ENCODE peak calls at places on chromosomes 13 and 19, in four cellular contexts. S is non-pigmented ciliary epithelial cell; G is activated gamma-delta T cell treated with anti-CD3 and anti-CD28 coated beads, Interleukin-2, amount 50 U/mL, for 16 hours; C is iPS-NIHi11. F is an unnamed sample.

GRCh38 chr19:55174425-55175116 is 5.5 kb downstream of the SYT5 start:
- DNase-seq in G (no peak), S (no peak), C (no peak), F (no peak)

GRCh38 chr13:87094646-87095045 is 576.5 kb upstream of the SLITRK5 start:
- DNase-seq in G (no peak), C (no peak), S (no peak), F (no peak)

GRCh38 chr13:109381546-109382180 is 404.7 kb downstream of the IRS2 start:
- DNase-seq in C (no peak), S (peak; percentile 83), G (no peak), F (no peak)

GRCh38 chr13:114064516-114065140 is 67.8 kb downstream of the RASA3 start:
- DNase-seq in G (no peak), S (no peak), C (no peak), F (no peak)

GRCh38 chr13:24670927-24671326 is 9.3 kb upstream of the ATP12A start:
- DNase-seq in S (no peak), C (peak; percentile 78), G (no peak), F (peak; percentile 36)

GRCh38 chr19:55152017-55152416 is 3.0 kb upstream of the TNNT1 start:
- DNase-seq in C (no peak), S (no peak), G (no peak), F (no peak)

GRCh38 chr19:6326815-6327214 is 6.6 kb downstream of the ACER1 start:
- DNase-seq in S (no peak), C (no peak), G (no peak), F (no peak)

GRCh38 chr13:81493144-81493543 is 1152.2 kb upstream of the SPRY2 start:
- DNase-seq in G (no peak), C (no peak), S (no peak), F (no peak)

GRCh38 chr13:48492123-48493075 is 40.5 kb downstream of the RCBTB2 start:
- DNase-seq in G (peak; percentile 57), C (no peak), S (no peak), F (peak; percentile 80)

GRCh38 chr19:11137542-11138384 is 17.8 kb downstream of the SPC24 start:
- DNase-seq in C (peak; percentile 84), S (peak; percentile 50), G (peak; percentile 17), F (no peak)

GRCh38 chr19:51321799-51322198 is 10.4 kb downstream of the IGLON5 start:
- DNase-seq in S (no peak), C (no peak), G (no peak), F (no peak)

GRCh38 chr19:15562861-15563260 is 52.2 kb upstream of the CYP4F8 start:
- DNase-seq in C (no peak), S (no peak), G (no peak), F (no peak)

GRCh38 chr19:42199440-42200115 is 17.9 kb downstream of the DEDD2 start:
- DNase-seq in S (no peak), C (peak; percentile 65), G (no peak), F (peak; percentile 68)